ENCODE peak calls at places on chromosomes 2 and 18, in six cellular contexts. One of them, this sample, is unnamed. For H3K9me2, the result is how much of the 10 kb centered on the place peaks cover.

GRCh38 chr2:223366566-223366965 is 235.6 kb downstream of the SCG2 start:
- DNase-seq in GM23248: no peak
- DNase-seq in HCT116: no peak
- DNase-seq in MM.1S: peak
- DNase-seq in PC-3: no peak
- DNase-seq in Karpas-422: no peak
- DNase-seq in this sample: no peak

GRCh38 chr2:133716166-133716565 is 147.9 kb upstream of the NCKAP5 start:
- DNase-seq in GM23248: no peak
- DNase-seq in HCT116: no peak
- DNase-seq in MM.1S: no peak
- DNase-seq in PC-3: no peak
- DNase-seq in Karpas-422: no peak
- DNase-seq in this sample: no peak

GRCh38 chr2:109470121-109470921 is 143.4 kb downstream of the SEPTIN10 start:
- DNase-seq in GM23248: peak
- DNase-seq in HCT116: peak
- DNase-seq in MM.1S: peak
- DNase-seq in PC-3: peak
- DNase-seq in Karpas-422: peak
- DNase-seq in this sample: no peak

GRCh38 chr2:235666240-235666781 is 172.5 kb downstream of the AGAP1 start:
- DNase-seq in GM23248: peak
- DNase-seq in HCT116: peak
- DNase-seq in MM.1S: peak
- DNase-seq in PC-3: peak
- DNase-seq in Karpas-422: no peak
- DNase-seq in this sample: peak

GRCh38 chr2:73939419-73939818 is 12.7 kb downstream of the DGUOK start:
- DNase-seq in GM23248: peak
- DNase-seq in HCT116: no peak
- DNase-seq in MM.1S: no peak
- DNase-seq in PC-3: peak
- DNase-seq in Karpas-422: no peak
- DNase-seq in this sample: no peak

GRCh38 chr18:62287753-62288668 is 37.1 kb upstream of the TNFRSF11A start:
- DNase-seq in GM23248: no peak
- DNase-seq in HCT116: no peak
- DNase-seq in MM.1S: no peak
- DNase-seq in PC-3: no peak
- DNase-seq in Karpas-422: no peak
- DNase-seq in this sample: no peak

GRCh38 chr2:186882511-186883071 is 33.6 kb upstream of the ZSWIM2 start:
- DNase-seq in GM23248: peak
- DNase-seq in HCT116: no peak
- DNase-seq in MM.1S: no peak
- DNase-seq in PC-3: no peak
- DNase-seq in Karpas-422: no peak
- DNase-seq in this sample: no peak

GRCh38 chr2:174339571-174339966 is 4.8 kb downstream of the SP9 start:
- DNase-seq in GM23248: no peak
- DNase-seq in HCT116: no peak
- DNase-seq in MM.1S: no peak
- DNase-seq in PC-3: no peak
- DNase-seq in Karpas-422: no peak
- DNase-seq in this sample: no peak

GRCh38 chr18:41326311-41326710 is 628.7 kb upstream of the PIK3C3 start:
- DNase-seq in GM23248: no peak
- DNase-seq in HCT116: no peak
- DNase-seq in MM.1S: no peak
- DNase-seq in PC-3: peak
- DNase-seq in Karpas-422: no peak
- DNase-seq in this sample: no peak

GRCh38 chr2:75986617-75987016 is 275.9 kb upstream of the GCFC2 start:
- DNase-seq in GM23248: no peak
- DNase-seq in HCT116: no peak
- DNase-seq in MM.1S: no peak
- DNase-seq in PC-3: no peak
- DNase-seq in Karpas-422: no peak
- DNase-seq in this sample: no peak

GRCh38 chr2:62641410-62641843 is 64.1 kb upstream of the EHBP1 start:
- DNase-seq in GM23248: no peak
- DNase-seq in HCT116: no peak
- DNase-seq in MM.1S: no peak
- DNase-seq in PC-3: peak
- DNase-seq in Karpas-422: no peak
- DNase-seq in this sample: no peak

GRCh38 chr2:38462121-38462634 is 85.1 kb upstream of the ATL2 start:
- DNase-seq in GM23248: peak
- DNase-seq in HCT116: peak
- DNase-seq in MM.1S: no peak
- DNase-seq in PC-3: peak
- DNase-seq in Karpas-422: no peak
- DNase-seq in this sample: no peak

GRCh38 chr2:170737821-170738220 is 22.7 kb downstream of the SP5 start:
- DNase-seq in GM23248: no peak
- DNase-seq in HCT116: no peak
- DNase-seq in MM.1S: no peak
- DNase-seq in PC-3: peak
- DNase-seq in Karpas-422: no peak
- DNase-seq in this sample: no peak

GRCh38 chr2:163171786-163172549 is 333.4 kb upstream of the KCNH7 start:
- DNase-seq in GM23248: no peak
- DNase-seq in HCT116: no peak
- DNase-seq in MM.1S: no peak
- DNase-seq in PC-3: peak
- DNase-seq in Karpas-422: no peak
- DNase-seq in this sample: no peak

GRCh38 chr2:195622966-195623365 is 34.1 kb upstream of the SLC39A10 start:
- DNase-seq in GM23248: peak
- DNase-seq in HCT116: no peak
- DNase-seq in MM.1S: no peak
- DNase-seq in PC-3: peak
- DNase-seq in Karpas-422: no peak
- DNase-seq in this sample: no peak

GRCh38 chr2:84545030-84545429 is 28.7 kb downstream of the DNAH6 start:
- DNase-seq in GM23248: no peak
- DNase-seq in HCT116: no peak
- DNase-seq in MM.1S: no peak
- DNase-seq in PC-3: no peak
- DNase-seq in Karpas-422: no peak
- DNase-seq in this sample: no peak

GRCh38 chr2:144279165-144279564 is 240.8 kb downstream of the ZEB2 start:
- DNase-seq in GM23248: no peak
- DNase-seq in HCT116: no peak
- DNase-seq in MM.1S: no peak
- DNase-seq in PC-3: no peak
- DNase-seq in Karpas-422: no peak
- DNase-seq in this sample: no peak

GRCh38 chr2:159035790-159036411 is 67.5 kb downstream of the TANC1 start:
- DNase-seq in GM23248: peak
- DNase-seq in HCT116: peak
- DNase-seq in MM.1S: peak
- DNase-seq in PC-3: peak
- DNase-seq in Karpas-422: no peak
- DNase-seq in this sample: peak

GRCh38 chr2:68046642-68047240 is 16.1 kb downstream of the C1D start:
- DNase-seq in GM23248: no peak
- DNase-seq in HCT116: no peak
- DNase-seq in MM.1S: no peak
- DNase-seq in PC-3: no peak
- DNase-seq in Karpas-422: no peak
- DNase-seq in this sample: peak

GRCh38 chr2:190023860-190024259 is 38.7 kb downstream of the MSTN start:
- DNase-seq in GM23248: peak
- DNase-seq in HCT116: peak
- DNase-seq in MM.1S: peak
- DNase-seq in PC-3: peak
- DNase-seq in Karpas-422: peak
- DNase-seq in this sample: peak

GRCh38 chr2:113850687-113851086 is 39.2 kb upstream of the ACTR3 start:
- DNase-seq in GM23248: no peak
- DNase-seq in HCT116: no peak
- DNase-seq in MM.1S: no peak
- DNase-seq in PC-3: no peak
- DNase-seq in Karpas-422: no peak
- DNase-seq in this sample: peak

GRCh38 chr2:238100049-238100820 is at the start of gene ESPNL:
- DNase-seq in GM23248: no peak
- DNase-seq in HCT116: no peak
- DNase-seq in MM.1S: no peak
- DNase-seq in PC-3: peak
- DNase-seq in Karpas-422: no peak
- DNase-seq in this sample: peak

GRCh38 chr18:77140439-77141109 is 8.0 kb upstream of the MBP start:
- DNase-seq in GM23248: no peak
- DNase-seq in HCT116: no peak
- DNase-seq in MM.1S: no peak
- DNase-seq in PC-3: no peak
- DNase-seq in Karpas-422: no peak
- DNase-seq in this sample: no peak

GRCh38 chr18:6920099-6920955 is 190.8 kb downstream of the ARHGAP28 start:
- DNase-seq in GM23248: peak
- DNase-seq in HCT116: no peak
- DNase-seq in MM.1S: peak
- DNase-seq in PC-3: peak
- DNase-seq in Karpas-422: no peak
- DNase-seq in this sample: peak

GRCh38 chr2:85755122-85756027 is 1.6 kb downstream of the ATOH8 start:
- DNase-seq in GM23248: peak
- DNase-seq in HCT116: no peak
- DNase-seq in MM.1S: no peak
- DNase-seq in PC-3: no peak
- DNase-seq in Karpas-422: no peak
- DNase-seq in this sample: no peak

GRCh38 chr2:123040506-123040905 is 984.6 kb upstream of the CNTNAP5 start:
- DNase-seq in GM23248: no peak
- DNase-seq in HCT116: no peak
- DNase-seq in MM.1S: no peak
- DNase-seq in PC-3: peak
- DNase-seq in Karpas-422: no peak
- DNase-seq in this sample: no peak

GRCh38 chr2:174025271-174026121 is 60.3 kb upstream of the SP3 start:
- DNase-seq in GM23248: peak
- DNase-seq in HCT116: no peak
- DNase-seq in MM.1S: no peak
- DNase-seq in PC-3: no peak
- DNase-seq in Karpas-422: no peak
- DNase-seq in this sample: peak

DNA sequence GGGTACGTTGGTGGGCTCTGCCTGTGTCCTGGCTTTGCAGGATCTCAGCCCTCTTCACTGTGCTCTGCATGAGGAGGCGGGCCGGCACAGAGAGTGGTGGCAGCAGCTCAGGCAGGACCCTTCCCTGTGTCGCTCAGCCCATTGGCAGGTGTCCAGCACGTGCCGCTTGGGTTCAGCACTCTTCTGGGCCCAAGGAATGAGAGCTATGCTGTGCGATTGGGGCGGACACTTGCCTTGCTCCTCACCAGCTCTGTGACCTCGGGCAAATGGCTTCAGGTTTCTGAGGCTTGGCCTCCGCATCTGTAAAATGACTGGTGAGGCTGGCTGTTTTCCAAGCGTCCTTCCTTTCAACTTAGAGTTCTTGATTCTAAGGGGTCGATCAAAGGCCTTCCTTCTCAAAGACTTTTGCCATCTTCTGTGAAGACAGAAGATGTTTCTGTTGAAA is 35.5 kb downstream of the GLI2 start:
- DNase-seq in GM23248: no peak
- DNase-seq in HCT116: peak
- DNase-seq in MM.1S: no peak
- DNase-seq in PC-3: no peak
- DNase-seq in Karpas-422: no peak
- DNase-seq in this sample: no peak
- H3K9ac ChIP-seq in GM23248: peak
- H3K9ac ChIP-seq in HCT116: peak
- H3K9ac ChIP-seq in MM.1S: no peak
- H3K9ac ChIP-seq in PC-3: no peak
- H3K9ac ChIP-seq in Karpas-422: no peak
- H3K9ac ChIP-seq in this sample: no peak

DNA sequence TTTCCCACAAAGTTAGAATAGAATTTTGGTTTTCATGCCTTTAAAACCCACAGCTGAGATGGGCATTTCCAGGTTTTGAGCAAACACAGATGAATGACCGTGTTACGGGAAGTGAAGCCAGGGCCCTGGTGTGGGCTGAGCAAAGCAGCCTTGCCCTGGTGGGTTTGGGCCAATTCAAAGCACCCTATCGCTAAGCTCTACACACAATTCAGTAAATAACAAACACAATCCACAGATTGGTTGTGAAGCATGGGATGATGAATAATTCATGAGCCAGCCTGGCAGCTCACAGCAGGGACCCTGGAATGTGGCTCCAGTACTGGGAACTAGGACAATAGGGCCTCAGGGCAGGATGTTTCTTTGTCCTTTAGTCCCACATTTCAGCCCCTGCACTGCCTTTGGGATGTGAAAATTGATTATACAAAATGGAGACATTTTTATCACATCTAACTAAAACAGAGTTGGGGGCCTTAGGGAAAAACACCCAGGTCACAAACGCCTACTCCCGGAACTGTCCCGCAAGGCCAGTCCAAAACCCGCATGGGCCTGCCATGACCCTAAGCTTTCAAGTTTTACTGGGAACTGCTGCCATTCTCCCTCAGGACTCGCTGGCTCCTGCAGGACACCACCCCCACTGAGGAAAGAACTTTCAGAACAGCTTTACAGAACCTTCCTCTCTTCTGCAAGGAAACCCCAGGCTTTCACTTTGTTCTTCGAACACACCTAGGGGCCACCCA is 320.2 kb upstream of the HS6ST1 start:
- DNase-seq in GM23248: peak
- DNase-seq in HCT116: no peak
- DNase-seq in MM.1S: no peak
- DNase-seq in PC-3: no peak
- DNase-seq in Karpas-422: no peak
- DNase-seq in this sample: peak
- H3K9me2 ChIP-seq in GM23248: under half
- H3K9me2 ChIP-seq in HCT116: under half
- H3K9me2 ChIP-seq in MM.1S: under half
- H3K9me2 ChIP-seq in PC-3: under half
- H3K9me2 ChIP-seq in Karpas-422: under half
- H3K9me2 ChIP-seq in this sample: under half

DNA sequence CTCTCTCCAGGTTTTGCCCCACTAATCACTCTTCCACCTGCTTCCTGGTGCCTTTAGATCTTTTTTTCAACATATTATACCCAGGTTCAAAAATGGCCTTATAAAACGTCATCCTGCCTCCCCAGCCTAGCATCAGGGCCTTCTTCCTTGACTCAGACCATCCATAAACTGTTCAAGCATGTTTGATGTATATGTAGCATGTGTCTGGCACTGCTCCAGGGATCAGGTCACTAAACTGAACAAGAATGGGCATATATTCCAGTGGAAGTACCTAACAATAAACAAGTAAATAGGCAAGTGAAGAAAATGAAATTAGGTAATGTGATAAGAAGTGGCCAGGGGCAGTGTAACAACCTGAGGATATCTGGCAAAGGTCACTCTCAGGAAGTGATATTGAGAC is 141.2 kb downstream of the TRIB2 start:
- DNase-seq in GM23248: no peak
- DNase-seq in HCT116: no peak
- DNase-seq in MM.1S: no peak
- DNase-seq in PC-3: peak
- DNase-seq in Karpas-422: no peak
- DNase-seq in this sample: no peak
- H3K9ac ChIP-seq in GM23248: no peak
- H3K9ac ChIP-seq in HCT116: no peak
- H3K9ac ChIP-seq in MM.1S: no peak
- H3K9ac ChIP-seq in PC-3: no peak
- H3K9ac ChIP-seq in Karpas-422: no peak
- H3K9ac ChIP-seq in this sample: no peak

GRCh38 chr2:7987992-7988391 is 693.9 kb upstream of the ID2 start:
- DNase-seq in GM23248: no peak
- DNase-seq in HCT116: no peak
- DNase-seq in MM.1S: no peak
- DNase-seq in PC-3: no peak
- DNase-seq in Karpas-422: no peak
- DNase-seq in this sample: no peak
- H3K9me2 ChIP-seq in GM23248: under half
- H3K9me2 ChIP-seq in HCT116: under half
- H3K9me2 ChIP-seq in MM.1S: under half
- H3K9me2 ChIP-seq in PC-3: under half
- H3K9me2 ChIP-seq in Karpas-422: under half
- H3K9me2 ChIP-seq in this sample: under half

This sample was measured in SK-N-SH.